ENCODE peak calls at places on chromosome X, in seven cellular contexts. A is adrenal gland, J is fibroblast of lung, K is ascending aorta, U is cardiac muscle cell, C is astrocyte, G is tibial artery. L is an unnamed sample.

GRCh38 chrX:19183777-19184485 is 61.7 kb upstream of the ADGRG2 start:
- DNase-seq in A (no peak), J (no peak), K (no peak), U (peak), C (no peak), G (no peak), L (no peak)

GRCh38 chrX:1389181-1389992 is 2.5 kb downstream of the SLC25A6 start:
- DNase-seq in A (no peak), J (no peak), K (peak), U (no peak), C (no peak), G (no peak), L (no peak)

GRCh38 chrX:144293229-144293628 is 409.4 kb downstream of the UBE2NL start:
- DNase-seq in A (no peak), J (no peak), K (no peak), U (no peak), C (no peak), G (no peak), L (no peak)

GRCh38 chrX:55841962-55842752 is 124.6 kb downstream of the RRAGB start:
- DNase-seq in A (no peak), J (no peak), K (no peak), U (no peak), C (no peak), G (no peak), L (no peak)

GRCh38 chrX:53732797-53733196 is 46.3 kb upstream of the HUWE1 start:
- DNase-seq in A (no peak), J (no peak), K (no peak), U (no peak), C (no peak), G (no peak), L (no peak)

GRCh38 chrX:97399400-97399799 is 515.7 kb downstream of the RPA4 start:
- DNase-seq in A (no peak), J (peak), K (no peak), U (no peak), C (peak), G (no peak), L (peak)

GRCh38 chrX:130887392-130887791 is 15.6 kb downstream of the ENOX2 start:
- DNase-seq in A (no peak), J (no peak), K (no peak), U (peak), C (no peak), G (no peak), L (no peak)

GRCh38 chrX:21167028-21167427 is 207.2 kb upstream of the CNKSR2 start:
- DNase-seq in A (no peak), J (no peak), K (no peak), U (no peak), C (no peak), G (no peak), L (no peak)

GRCh38 chrX:12962041-12962504 is 12.8 kb upstream of the TMSB4X start:
- DNase-seq in A (no peak), J (no peak), K (no peak), U (no peak), C (no peak), G (no peak), L (no peak)

GRCh38 chrX:24961809-24962208 is 54.0 kb downstream of the ARX start:
- DNase-seq in A (no peak), J (no peak), K (no peak), U (no peak), C (no peak), G (no peak), L (no peak)

GRCh38 chrX:24969812-24970211 is 46.0 kb downstream of the ARX start:
- DNase-seq in A (no peak), J (no peak), K (no peak), U (no peak), C (no peak), G (no peak), L (no peak)

GRCh38 chrX:24963823-24964222 is 51.9 kb downstream of the ARX start:
- DNase-seq in A (no peak), J (no peak), K (no peak), U (peak), C (peak), G (no peak), L (no peak)

DNA sequence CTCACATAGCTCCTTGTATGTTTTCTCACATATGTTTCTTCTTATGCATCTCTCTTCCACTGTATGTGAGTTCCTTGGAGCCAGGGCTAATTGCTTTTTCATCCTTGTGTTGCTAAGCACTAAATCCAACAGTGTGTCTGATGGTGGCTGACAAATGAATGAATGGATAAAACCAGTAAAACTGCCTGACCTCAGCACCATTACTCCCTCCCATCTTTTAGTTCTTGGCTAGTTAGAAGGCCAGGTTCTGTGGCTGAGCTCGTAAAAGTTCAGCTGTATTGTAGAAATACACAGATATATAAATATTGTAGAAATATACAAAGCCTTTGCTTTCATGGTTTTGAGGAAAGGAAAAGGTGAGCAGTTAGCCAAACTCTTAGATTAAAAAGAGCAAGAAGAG is 50.4 kb downstream of the ARX start:
- DNase-seq in A (no peak), J (no peak), K (no peak), U (no peak), C (no peak), G (no peak), L (no peak)
- TF ChIP-seq CTCF in A (no peak), J (no peak), K (no peak), U (no peak), C (no peak), G (no peak), L (no peak)

DNA sequence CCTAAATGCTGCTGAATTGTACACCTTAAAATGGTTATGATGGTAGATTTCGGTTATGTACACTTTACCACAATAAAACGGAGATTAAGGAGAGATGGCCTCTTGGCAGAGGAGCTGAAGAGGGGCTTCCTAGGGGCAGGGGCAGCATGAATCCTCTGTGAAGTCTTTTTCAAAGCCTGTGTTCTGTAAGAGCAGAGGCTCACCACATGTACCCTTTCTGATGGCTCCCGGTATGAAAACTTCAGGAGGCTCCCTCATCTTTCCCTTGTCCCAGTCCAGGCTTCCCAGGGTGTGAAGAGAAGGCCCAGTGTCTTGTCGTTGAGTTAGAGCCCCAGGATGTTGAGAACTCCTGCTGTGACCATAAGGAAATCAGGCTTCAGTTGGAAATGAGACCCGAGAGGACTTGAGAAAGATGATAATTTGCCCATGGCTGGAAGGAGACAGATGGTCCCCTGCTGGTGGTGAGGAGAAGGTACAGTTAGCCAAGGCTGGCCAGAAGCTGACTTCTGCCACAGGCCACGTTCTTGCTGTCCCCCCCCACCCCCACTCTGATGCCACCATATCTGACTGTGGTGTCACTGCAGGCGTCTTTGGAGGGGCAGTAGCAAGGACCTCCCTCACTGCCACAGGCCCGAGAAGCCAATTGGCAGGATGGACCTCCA is 31.8 kb upstream of the MTM1 start:
- DNase-seq in A (no peak), J (no peak), K (peak), U (no peak), C (no peak), G (no peak), L (no peak)
- TF ChIP-seq CTCF in A (no peak), J (no peak), K (no peak), U (peak), C (no peak), G (no peak), L (peak)

GRCh38 chrX:30488092-30488491 is 89.5 kb downstream of the TASL start:
- DNase-seq in A (no peak), J (peak), K (no peak), U (peak), C (no peak), G (no peak), L (no peak)

GRCh38 chrX:30493348-30493747 is 84.2 kb downstream of the TASL start:
- DNase-seq in A (no peak), J (no peak), K (no peak), U (no peak), C (no peak), G (no peak), L (no peak)

GRCh38 chrX:30483996-30484395 is 93.6 kb downstream of the TASL start:
- DNase-seq in A (no peak), J (no peak), K (no peak), U (peak), C (no peak), G (no peak), L (no peak)

GRCh38 chrX:30489323-30489722 is 88.2 kb downstream of the TASL start:
- DNase-seq in A (no peak), J (no peak), K (no peak), U (peak), C (no peak), G (no peak), L (no peak)
- TF ChIP-seq CTCF in A (no peak), J (no peak), K (no peak), U (no peak), C (no peak), G (no peak), L (no peak)

GRCh38 chrX:47384502-47384901 is 14.1 kb downstream of the ZNF157 start:
- DNase-seq in A (peak), J (peak), K (peak), U (peak), C (peak), G (peak), L (peak)
- TF ChIP-seq CTCF in A (peak), J (peak), K (peak), U (peak), C (peak), G (peak), L (peak)

GRCh38 chrX:85544609-85545008 is 165.1 kb upstream of the POF1B start:
- DNase-seq in A (no peak), J (peak), K (no peak), U (no peak), C (no peak), G (no peak), L (no peak)
- TF ChIP-seq CTCF in A (peak), J (no peak), K (peak), U (peak), C (peak), G (peak), L (peak)

L was measured in HFFc6.